ENCODE peak calls at places on chromosome 15, in six cellular contexts. V, B, J, P, G and U are unnamed samples.

GRCh38 chr15:69958494-69959134 is 139.1 kb downstream of the TLE3 start:
- DNase-seq in J (no peak), B (peak; percentile 21), P (no peak), G (no peak), V (peak; percentile 37), U (no peak)

GRCh38 chr15:92880796-92881569 is 19.1 kb upstream of the CHD2 start:
- DNase-seq in P (no peak), G (peak; percentile 30), V (peak; percentile 36), B (no peak), J (no peak), U (peak; percentile 48)

GRCh38 chr15:73633991-73634495 is 854 bp upstream of the NPTN start:
- DNase-seq in B (peak; percentile 85), P (no peak), G (no peak), J (peak; percentile 98), V (peak; percentile 97), U (no peak)

GRCh38 chr15:92682772-92683510 is 27.4 kb upstream of the FAM174B start:
- DNase-seq in J (no peak), B (no peak), P (no peak), V (peak; percentile 71), G (no peak), U (no peak)

GRCh38 chr15:101288905-101289513 is 6.0 kb downstream of the SNRPA1 start:
- DNase-seq in V (peak; percentile 80), J (peak; percentile 68), P (peak; percentile 55), G (peak; percentile 74), B (peak; percentile 42), U (peak; percentile 67)

GRCh38 chr15:48644498-48644826 is 1.0 kb downstream of the FBN1 start:
- DNase-seq in P (no peak), J (peak; percentile 24), G (no peak), B (no peak), V (peak; percentile 65), U (no peak)

GRCh38 chr15:100383302-100384107 is 41.7 kb upstream of the ADAMTS17 start:
- DNase-seq in B (peak; percentile 8), J (peak; percentile 75), P (peak; percentile 45), G (peak; percentile 45), V (peak; percentile 10), U (peak; percentile 23)

GRCh38 chr15:58962662-58963565 is 24.5 kb upstream of the RNF111 start:
- DNase-seq in P (no peak), G (no peak), V (peak; percentile 45), J (peak; percentile 59), B (no peak), U (no peak)

GRCh38 chr15:89642106-89642505 is 13.2 kb downstream of the KIF7 start:
- DNase-seq in P (no peak), V (no peak), J (no peak), B (no peak), G (no peak), U (no peak)

GRCh38 chr15:89167267-89168176 is 53.9 kb downstream of the RLBP1 start:
- DNase-seq in B (peak; percentile 91), J (peak; percentile 93), V (peak; percentile 83), P (no peak), G (no peak), U (peak; percentile 80)

GRCh38 chr15:88218557-88219214 is 37.9 kb downstream of the NTRK3 start:
- DNase-seq in B (no peak), G (no peak), V (no peak), J (no peak), P (peak; percentile 66), U (peak; percentile 9)

GRCh38 chr15:78837543-78837942 is 26.3 kb upstream of the ADAMTS7 start:
- DNase-seq in P (no peak), J (no peak), G (peak; percentile 45), V (no peak), B (no peak), U (no peak)

GRCh38 chr15:71515375-71516186 is 294.8 kb upstream of the NR2E3 start:
- DNase-seq in J (no peak), P (no peak), B (no peak), G (no peak), V (no peak), U (no peak)

GRCh38 chr15:81113204-81113657 is 20.8 kb upstream of the CFAP161 start:
- DNase-seq in P (no peak), J (no peak), V (no peak), B (no peak), G (no peak), U (no peak)

GRCh38 chr15:70375006-70375409 is 277.3 kb upstream of the TLE3 start:
- DNase-seq in V (peak; percentile 93), J (peak; percentile 88), P (peak; percentile 74), B (no peak), G (no peak), U (no peak)

DNA sequence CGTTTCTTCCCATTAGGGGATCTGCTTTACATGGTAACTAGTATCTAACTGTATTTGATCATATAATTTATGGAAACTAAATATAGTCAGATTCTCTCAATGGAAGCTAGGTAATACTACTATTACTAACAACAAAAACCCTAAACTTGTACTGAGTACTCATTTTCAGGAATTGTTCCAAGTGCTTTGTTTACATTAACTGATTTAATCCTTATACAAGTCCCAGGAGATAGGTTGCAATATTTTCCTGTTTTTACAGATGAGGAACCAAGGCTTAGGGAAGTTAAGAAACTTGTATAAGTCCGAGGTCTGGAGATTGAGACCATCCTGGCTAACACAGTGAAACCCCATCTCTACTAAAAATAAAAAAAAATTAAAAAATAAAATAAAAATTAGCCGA is 7.4 kb upstream of the MTHFS start:
- DNase-seq in J (no peak), V (peak; percentile 9), P (no peak), B (no peak), G (no peak), U (no peak)
- H3K9ac ChIP-seq in J (no peak overlapping the region), V (no peak overlapping the region), P (no peak overlapping the region), B (no peak overlapping the region), G (no peak overlapping the region), U (no peak overlapping the region)

GRCh38 chr15:39391230-39391629 is 189.6 kb upstream of the THBS1 start:
- DNase-seq in B (no peak), G (no peak), P (peak; percentile 39), J (peak; percentile 41), V (peak; percentile 35), U (no peak)
- TF ChIP-seq EZH2phosphoT487 in B (no peak), G (no peak), P (no peak), J (no peak), V (no peak), U (no peak)

GRCh38 chr15:50119063-50119700 is at the start of gene ATP8B4:
- DNase-seq in J (no peak), G (peak; percentile 77), V (no peak), P (no peak), B (no peak), U (no peak)
- H3K9ac ChIP-seq in J (no peak within 1 kb of the TSS), G (no peak within 1 kb of the TSS), V (no peak within 1 kb of the TSS), P (no peak within 1 kb of the TSS), B (no peak within 1 kb of the TSS), U (no peak within 1 kb of the TSS)

GRCh38 chr15:74781673-74782595 is at the start of gene CSK:
- DNase-seq in V (peak; percentile 89), J (peak; percentile 69), P (peak; percentile 99), B (no peak), G (peak; percentile 90), U (peak; percentile 83)

GRCh38 chr15:74782596-74783071 is 754 bp downstream of the CSK start:
- DNase-seq in G (no peak), V (peak; percentile 40), B (no peak), P (no peak), J (no peak), U (no peak)

GRCh38 chr15:74783808-74784175 is 1.9 kb downstream of the CSK start:
- DNase-seq in G (no peak), V (no peak), P (no peak), B (no peak), J (no peak), U (peak; percentile 24)

GRCh38 chr15:74784426-74784825 is 2.5 kb downstream of the CSK start:
- DNase-seq in J (no peak), B (no peak), V (no peak), P (no peak), G (no peak), U (peak; percentile 27)

DNA sequence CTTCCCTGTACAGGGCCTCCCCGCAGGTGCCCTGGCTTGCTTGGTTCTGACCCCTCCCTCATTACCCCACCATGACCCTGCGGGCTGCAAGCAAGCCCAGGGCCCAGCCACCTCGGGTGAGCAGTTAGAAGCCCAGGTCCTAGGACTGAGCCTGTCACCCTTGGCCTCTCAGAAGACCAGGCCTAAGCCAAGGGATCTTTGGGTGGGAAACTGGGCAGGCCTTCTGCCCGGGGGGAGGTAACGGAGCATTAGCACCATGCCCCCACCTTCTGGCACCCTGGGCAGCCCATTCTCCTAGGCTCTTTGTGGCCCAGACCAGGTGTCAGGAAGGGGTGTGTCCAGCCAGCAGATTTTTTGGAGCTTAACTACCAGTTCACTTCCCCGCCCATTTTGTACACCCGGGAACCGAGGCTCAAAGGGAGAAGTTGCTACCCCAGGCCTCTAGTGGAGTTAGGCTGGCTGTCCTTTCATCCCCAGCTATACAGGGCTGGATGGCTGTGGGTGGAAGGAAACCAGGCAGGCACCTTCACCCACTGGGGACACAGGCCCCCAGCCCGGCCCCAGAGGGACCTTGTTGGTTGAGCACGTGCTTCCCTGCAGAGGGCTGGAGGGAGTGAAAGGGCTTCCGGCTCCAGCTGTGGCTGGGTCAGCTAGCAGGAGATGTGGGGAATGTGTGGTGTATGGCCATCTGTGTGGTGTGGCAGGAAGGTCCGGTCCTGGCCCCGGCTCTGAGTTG is 1.4 kb downstream of the CSK start:
- DNase-seq in P (peak; percentile 59), B (no peak), J (no peak), G (peak; percentile 49), V (peak; percentile 49), U (peak; percentile 87)
- TF ChIP-seq EZH2phosphoT487 in P (no peak), B (no peak), J (no peak), G (no peak), V (no peak), U (no peak)